ENCODE peak calls at places on chromosomes 16 and 17, in eight cellular contexts. G is uterus, T is H1, E is Peyer's patch, A is heart left ventricle, Z is body of pancreas, V is gastrocnemius medialis, B is sigmoid colon. N is an unnamed sample.

GRCh38 chr16:73058616-73059409 is 10.9 kb upstream of the ZFHX3 start:
- DNase-seq in G (no peak), T (peak; percentile 69), E (peak; percentile 58), A (peak; percentile 82), Z (peak; percentile 41), V (no peak), B (peak; percentile 69), N (peak; percentile 64)

GRCh38 chr17:48747445-48748363 is 19.2 kb upstream of the HOXB13 start:
- DNase-seq in G (no peak), T (peak; percentile 64), E (no peak), A (no peak), Z (no peak), V (no peak), B (no peak), N (no peak)

GRCh38 chr17:79027274-79027924 is 3.4 kb downstream of the C1QTNF1 start:
- DNase-seq in G (peak; percentile 19), T (no peak), E (peak; percentile 46), A (peak; percentile 67), Z (peak; percentile 32), V (no peak), B (peak; percentile 69), N (peak; percentile 30)

GRCh38 chr16:84993926-84994325 is 17.4 kb downstream of the ZDHHC7 start:
- DNase-seq in G (no peak), T (no peak), E (no peak), A (no peak), Z (no peak), V (no peak), B (no peak), N (no peak)

GRCh38 chr16:80375513-80375912 is 165.3 kb upstream of the DYNLRB2 start:
- DNase-seq in G (no peak), T (no peak), E (no peak), A (no peak), Z (no peak), V (no peak), B (no peak), N (no peak)

GRCh38 chr16:76970087-76970744 is 220.8 kb upstream of the MON1B start:
- DNase-seq in G (no peak), T (no peak), E (no peak), A (no peak), Z (peak; percentile 17), V (no peak), B (no peak), N (no peak)

GRCh38 chr16:56896244-56896643 is 31.2 kb downstream of the SLC12A3 start:
- DNase-seq in G (no peak), T (no peak), E (no peak), A (no peak), Z (peak; percentile 56), V (no peak), B (no peak), N (no peak)

GRCh38 chr16:63856537-63856936 is 1265.3 kb downstream of the CDH11 start:
- DNase-seq in G (no peak), T (no peak), E (no peak), A (no peak), Z (no peak), V (no peak), B (no peak), N (no peak)

GRCh38 chr16:54194008-54194731 is 92.4 kb downstream of the IRX3 start:
- DNase-seq in G (peak; percentile 47), T (peak; percentile 70), E (no peak), A (peak; percentile 93), Z (peak; percentile 21), V (peak; percentile 78), B (peak; percentile 83), N (peak; percentile 31)

GRCh38 chr16:53817117-53817516 is 113.2 kb downstream of the FTO start:
- DNase-seq in G (peak; percentile 14), T (no peak), E (no peak), A (no peak), Z (peak; percentile 22), V (no peak), B (no peak), N (no peak)

GRCh38 chr16:9159839-9160550 is 68.6 kb downstream of the HAPSTR1 start:
- DNase-seq in G (no peak), T (peak; percentile 90), E (peak; percentile 73), A (no peak), Z (peak; percentile 71), V (no peak), B (no peak), N (peak; percentile 67)

GRCh38 chr17:5955764-5956163 is 114.4 kb upstream of the WSCD1 start:
- DNase-seq in G (no peak), T (no peak), E (no peak), A (no peak), Z (no peak), V (no peak), B (no peak), N (no peak)

GRCh38 chr17:17680477-17681186 is 626 bp upstream of the RAI1 start:
- DNase-seq in G (no peak), T (no peak), E (no peak), A (no peak), Z (no peak), V (no peak), B (no peak), N (no peak)

GRCh38 chr16:29645699-29646187 is 17.3 kb upstream of the SPN start:
- DNase-seq in G (no peak), T (no peak), E (no peak), A (no peak), Z (no peak), V (no peak), B (no peak), N (no peak)
- TF ChIP-seq POLR2A in G (no peak), T (no peak), E (no peak), A (no peak), Z (no peak), V (no peak), B (no peak), N (no peak)

GRCh38 chr17:47674503-47674902 is 19.5 kb upstream of the TBKBP1 start:
- DNase-seq in G (no peak), T (no peak), E (no peak), A (no peak), Z (no peak), V (no peak), B (no peak), N (no peak)

GRCh38 chr17:47676199-47676472 is 17.8 kb upstream of the TBKBP1 start:
- DNase-seq in G (no peak), T (no peak), E (no peak), A (no peak), Z (no peak), V (no peak), B (no peak), N (no peak)

GRCh38 chr17:47675380-47676198 is 18.4 kb upstream of the TBKBP1 start:
- DNase-seq in G (no peak), T (no peak), E (no peak), A (no peak), Z (no peak), V (no peak), B (no peak), N (no peak)

GRCh38 chr17:47676510-47676909 is 17.5 kb upstream of the TBKBP1 start:
- DNase-seq in G (no peak), T (no peak), E (no peak), A (no peak), Z (no peak), V (no peak), B (no peak), N (no peak)

DNA sequence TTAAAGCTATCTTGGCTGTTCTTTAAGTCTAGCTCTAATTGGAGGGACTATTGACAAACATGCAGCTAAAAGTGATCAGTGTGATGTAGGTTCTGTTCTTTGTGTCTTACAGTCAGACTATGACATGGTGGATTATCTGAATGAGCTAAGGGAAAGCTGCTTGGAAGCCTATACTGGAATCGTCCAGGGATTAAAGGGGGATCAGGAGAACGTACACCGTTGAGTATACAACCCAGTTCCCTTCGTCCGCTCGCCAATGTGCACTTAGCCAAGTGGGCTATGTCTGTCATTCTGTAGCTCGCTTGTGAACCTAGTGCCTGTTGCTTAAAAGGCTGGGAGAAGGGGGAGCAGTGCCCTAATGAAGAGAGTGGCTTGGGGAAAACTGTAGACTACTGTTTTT is 15.8 kb upstream of the TBKBP1 start:
- DNase-seq in G (no peak), T (no peak), E (no peak), A (no peak), Z (no peak), V (no peak), B (no peak), N (no peak)
- H3K36me3 ChIP-seq in G (no peaks in the 10 kb centered on the region), T (peaks cover 96% of the 10 kb centered on the region), E (peaks cover 96% of the 10 kb centered on the region), A (peaks cover 99% of the 10 kb centered on the region), Z (peaks cover 64% of the 10 kb centered on the region), V (peaks cover 94% of the 10 kb centered on the region), B (peaks cover 98% of the 10 kb centered on the region), N (peaks cover 93% of the 10 kb centered on the region)

GRCh38 chr17:82677353-82677925 is 21.1 kb downstream of the RAB40B start:
- DNase-seq in G (no peak), T (no peak), E (no peak), A (no peak), Z (no peak), V (no peak), B (no peak), N (no peak)

GRCh38 chr17:82681547-82681946 is 17.0 kb downstream of the RAB40B start:
- DNase-seq in G (no peak), T (no peak), E (no peak), A (no peak), Z (no peak), V (no peak), B (no peak), N (no peak)

GRCh38 chr17:82678265-82678891 is 20.1 kb downstream of the RAB40B start:
- DNase-seq in G (no peak), T (no peak), E (no peak), A (no peak), Z (no peak), V (no peak), B (no peak), N (peak; percentile 7)

GRCh38 chr17:82683534-82683933 is 15.0 kb downstream of the RAB40B start:
- DNase-seq in G (no peak), T (no peak), E (no peak), A (no peak), Z (no peak), V (no peak), B (no peak), N (no peak)

DNA sequence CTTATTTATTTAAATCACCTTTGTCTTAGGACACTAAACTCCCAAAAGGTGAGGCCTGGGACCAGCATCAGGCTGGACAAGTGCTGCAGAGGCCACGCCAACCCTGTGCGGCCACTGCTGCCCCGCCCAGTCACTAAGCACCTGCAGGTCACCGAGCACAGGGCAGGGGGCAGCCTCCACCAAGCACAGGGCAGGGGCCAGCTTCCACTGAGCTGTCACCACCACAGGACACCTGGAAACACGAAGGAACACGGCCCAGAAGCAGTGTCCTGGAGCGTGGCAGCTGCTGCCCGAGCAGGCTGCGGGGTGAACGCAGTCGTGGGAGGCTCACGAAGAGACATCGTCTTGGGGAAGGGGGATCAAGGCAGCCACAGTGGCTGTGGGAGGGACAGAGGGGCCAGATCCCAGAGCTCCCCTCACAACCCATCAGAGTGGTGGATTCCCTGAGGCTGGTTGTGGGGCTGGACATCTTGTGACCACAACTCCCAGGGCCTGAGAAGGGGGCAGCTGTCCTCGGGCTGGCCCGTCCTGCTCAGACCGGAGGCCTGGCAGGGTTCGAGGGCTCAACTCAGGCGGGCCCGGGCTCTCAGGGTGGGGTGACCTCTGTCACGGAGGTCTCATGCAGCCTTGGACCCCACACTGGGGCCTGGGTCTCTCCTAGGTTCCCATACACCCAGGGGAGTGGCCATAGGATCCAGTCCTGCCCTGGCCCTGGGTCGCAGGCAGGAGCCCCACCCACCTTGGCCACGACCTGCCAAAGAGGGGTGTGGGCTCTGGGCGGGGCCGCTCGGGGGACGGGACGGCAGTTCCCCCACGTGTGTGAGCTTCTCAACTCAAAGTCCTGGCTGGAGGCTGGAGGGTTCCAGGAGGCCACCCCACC is 18.7 kb downstream of the RAB40B start:
- DNase-seq in G (no peak), T (no peak), E (no peak), A (no peak), Z (no peak), V (no peak), B (no peak), N (no peak)
- TF ChIP-seq CTCF in G (no peak), T (peak; percentile 70), E (no peak), A (no peak), Z (no peak), V (no peak), B (no peak), N (no peak)

GRCh38 chr16:47141773-47142468 is 1.8 kb downstream of the NETO2 start:
- DNase-seq in G (peak; percentile 48), T (peak; percentile 87), E (peak; percentile 95), A (peak; percentile 87), Z (peak; percentile 83), V (peak; percentile 56), B (peak; percentile 81), N (peak; percentile 85)
- TF ChIP-seq POLR2A in G (no peak), T (no peak), E (no peak), A (no peak), Z (no peak), V (no peak), B (no peak), N (no peak)